ENCODE peak calls at places on chromosomes 7 and 10, in four cellular contexts. O, R, Y and W are unnamed samples.

GRCh38 chr7:86978804-86979506 is 80.5 kb downstream of the ELAPOR2 start:
- DNase-seq in O (peak), R (no peak), Y (no peak), W (no peak)

GRCh38 chr10:90674927-90675326 is 182.9 kb downstream of the HTR7 start:
- DNase-seq in O (no peak), R (no peak), Y (no peak), W (no peak)

GRCh38 chr10:103334567-103334966 is 16.4 kb downstream of the PCGF6 start:
- DNase-seq in O (no peak), R (no peak), Y (no peak), W (no peak)

GRCh38 chr7:102270176-102270887 is 16.3 kb upstream of the SH2B2 start:
- DNase-seq in O (no peak), R (no peak), Y (no peak), W (no peak)

GRCh38 chr7:79610301-79610700 is 156.8 kb upstream of the MAGI2 start:
- DNase-seq in O (no peak), R (no peak), Y (no peak), W (no peak)

GRCh38 chr7:42082144-42082543 is 154.9 kb downstream of the GLI3 start:
- DNase-seq in O (no peak), R (no peak), Y (no peak), W (no peak)

GRCh38 chr10:33228426-33228825 is 106.0 kb downstream of the NRP1 start:
- DNase-seq in O (no peak), R (no peak), Y (no peak), W (no peak)

GRCh38 chr10:103706047-103706446 is 149.3 kb downstream of the SH3PXD2A start:
- DNase-seq in O (no peak), R (no peak), Y (no peak), W (no peak)

GRCh38 chr7:25963733-25964132 is 188.3 kb upstream of the NFE2L3 start:
- DNase-seq in O (no peak), R (no peak), Y (no peak), W (no peak)

GRCh38 chr10:97243836-97244235 is 48.6 kb downstream of the ARHGAP19 start:
- DNase-seq in O (no peak), R (no peak), Y (no peak), W (no peak)

GRCh38 chr7:3440509-3440908 is 139.5 kb downstream of the SDK1 start:
- DNase-seq in O (no peak), R (no peak), Y (no peak), W (no peak)

GRCh38 chr10:121947931-121948330 is 20.1 kb upstream of the ATE1 start:
- DNase-seq in O (no peak), R (no peak), Y (no peak), W (no peak)

GRCh38 chr7:94449151-94449725 is 54.5 kb downstream of the COL1A2 start:
- DNase-seq in O (peak), R (peak), Y (peak), W (peak)

GRCh38 chr10:10477859-10478258 is 539.8 kb upstream of the CELF2 start:
- DNase-seq in O (no peak), R (no peak), Y (no peak), W (no peak)

DNA sequence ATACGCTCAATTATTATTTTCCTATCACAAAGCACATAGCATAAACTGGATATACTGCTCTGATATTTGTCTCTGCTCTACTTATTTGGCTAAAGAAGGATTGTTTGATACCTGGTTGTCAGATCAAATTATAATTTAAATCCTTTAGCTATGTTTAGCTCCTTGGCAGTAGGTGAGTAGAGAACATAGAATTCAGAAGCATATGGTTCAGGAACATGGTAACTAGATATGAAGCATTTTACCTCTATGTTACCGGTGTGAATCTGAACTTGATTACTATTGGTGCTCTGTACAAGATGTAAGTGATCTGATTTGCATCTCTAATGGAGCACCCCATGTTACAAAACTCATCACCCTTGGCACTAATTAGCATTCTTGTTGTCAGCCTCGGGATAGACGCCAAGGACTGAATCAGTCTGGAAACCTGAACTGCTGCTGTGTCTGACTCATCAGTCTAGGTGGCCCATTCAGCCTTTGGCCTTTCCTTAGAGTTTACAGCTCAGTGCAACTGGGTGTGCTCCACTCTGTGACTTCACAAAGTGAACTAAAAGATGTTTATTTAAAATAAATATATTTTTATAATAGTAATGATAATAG is 12.3 kb upstream of the MYPN start:
- DNase-seq in O (no peak), R (peak), Y (no peak), W (peak)
- TF ChIP-seq TARDBP in O (no peak), R (no peak), Y (no peak), W (no peak)

GRCh38 chr7:81446212-81446611 is 323.6 kb downstream of the HGF start:
- DNase-seq in O (no peak), R (no peak), Y (no peak), W (no peak)

GRCh38 chr7:81449105-81449504 is 320.7 kb downstream of the HGF start:
- DNase-seq in O (no peak), R (no peak), Y (no peak), W (no peak)

GRCh38 chr7:81445462-81445861 is 324.4 kb downstream of the HGF start:
- DNase-seq in O (no peak), R (no peak), Y (no peak), W (no peak)

GRCh38 chr7:81441750-81442149 is 328.1 kb downstream of the HGF start:
- DNase-seq in O (no peak), R (no peak), Y (no peak), W (no peak)

GRCh38 chr7:81447351-81447952 is 322.4 kb downstream of the HGF start:
- DNase-seq in O (no peak), R (no peak), Y (peak), W (peak)
- TF ChIP-seq BHLHE40 in O (no peak), R (no peak), Y (no peak), W (no peak)

DNA sequence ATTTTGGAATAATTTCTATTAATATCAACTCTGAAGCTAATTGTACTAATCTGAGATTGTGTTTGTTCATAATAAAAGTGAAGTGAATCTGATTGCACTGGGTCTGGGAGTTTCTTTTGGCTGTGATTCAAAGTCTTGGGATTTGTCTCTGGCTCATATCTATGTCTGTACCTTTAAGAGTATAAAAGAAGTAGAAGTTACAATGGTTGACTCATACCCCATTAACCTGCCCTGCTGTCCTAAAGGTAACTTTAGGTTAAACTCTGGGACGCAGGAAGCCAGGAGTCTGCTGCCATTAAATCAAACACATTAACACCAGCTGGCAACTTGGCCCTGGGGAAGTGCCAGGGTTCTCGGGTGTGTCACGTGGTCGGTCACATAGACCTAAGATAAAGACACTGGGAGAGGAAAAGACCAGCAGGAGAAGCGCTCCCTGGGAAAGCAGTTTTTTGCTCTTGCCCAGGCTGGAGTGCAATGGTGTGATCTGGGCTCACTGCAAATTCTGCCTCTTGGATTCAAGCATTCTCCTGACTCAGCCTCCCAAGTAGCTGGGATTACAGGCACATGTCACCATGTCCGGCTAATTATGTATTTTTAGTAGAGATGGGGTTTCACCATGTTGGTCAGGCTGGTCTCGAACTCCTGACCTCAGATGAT is 17.8 kb downstream of the SCD start:
- DNase-seq in O (no peak), R (peak), Y (peak), W (peak)
- TF ChIP-seq FOXK2 in O (no peak), R (no peak), Y (no peak), W (no peak)

GRCh38 chr7:130963349-130963748 is 229.3 kb upstream of the KLF14 start:
- DNase-seq in O (no peak), R (no peak), Y (no peak), W (no peak)

GRCh38 chr7:130959743-130960207 is 225.8 kb upstream of the KLF14 start:
- DNase-seq in O (no peak), R (peak), Y (peak), W (peak)

GRCh38 chr7:130962109-130962508 is 228.1 kb upstream of the KLF14 start:
- DNase-seq in O (no peak), R (no peak), Y (no peak), W (no peak)

GRCh38 chr7:130960208-130960988 is 226.4 kb upstream of the KLF14 start:
- DNase-seq in O (peak), R (peak), Y (no peak), W (no peak)

DNA sequence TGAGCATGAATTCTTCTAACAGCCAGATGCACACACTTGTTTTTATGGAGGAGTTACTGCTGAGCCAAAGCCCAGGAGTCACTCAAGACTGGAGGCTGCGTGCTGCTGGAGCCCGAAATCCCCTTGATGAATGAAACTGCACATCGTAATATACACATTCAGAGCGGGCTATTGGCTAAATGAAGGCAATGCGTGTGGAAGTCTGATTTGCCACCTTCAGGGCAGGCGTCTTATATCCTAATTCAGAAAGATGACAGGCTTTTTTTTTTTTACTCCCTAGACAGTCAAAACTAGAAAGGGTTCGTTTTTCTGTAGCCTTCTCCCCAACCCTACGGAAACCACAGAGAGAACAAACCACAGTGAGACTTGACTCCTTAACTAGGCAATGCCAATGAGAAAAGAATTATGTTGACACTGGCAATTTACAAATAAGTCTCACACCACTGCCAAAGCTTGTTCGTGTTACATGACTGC is 227.2 kb upstream of the KLF14 start:
- DNase-seq in O (peak), R (no peak), Y (no peak), W (no peak)
- TF ChIP-seq TARDBP in O (no peak), R (no peak), Y (no peak), W (no peak)